ENCODE peak calls at places on chromosomes 1 and 21, in five cellular contexts. H is brain microvascular endothelial cell, F is esophagus squamous epithelium, S is HepG2, J is right cardiac atrium. I is an unnamed sample.

GRCh38 chr1:146039844-146040194 is 18.3 kb upstream of the HJV start:
- DNase-seq in H (no peak), F (no peak), S (no peak), J (no peak), I (peak)

GRCh38 chr1:40861227-40862003 is 748 bp downstream of the CITED4 start:
- DNase-seq in H (no peak), F (no peak), S (no peak), J (peak), I (peak)

GRCh38 chr1:115953180-115953579 is 23.1 kb upstream of the SLC22A15 start:
- DNase-seq in H (no peak), F (no peak), S (no peak), J (no peak), I (no peak)

GRCh38 chr1:192476802-192477298 is 98.7 kb upstream of the RGS1 start:
- DNase-seq in H (peak), F (no peak), S (no peak), J (peak), I (peak)

GRCh38 chr1:83845437-83846071 is 153.4 kb downstream of the TTLL7 start:
- DNase-seq in H (no peak), F (no peak), S (peak), J (no peak), I (peak)

GRCh38 chr21:42061866-42062542 is 9.1 kb upstream of the UMODL1 start:
- DNase-seq in H (no peak), F (no peak), S (no peak), J (peak), I (no peak)

GRCh38 chr21:44993321-44994015 is 53.6 kb downstream of the SLX9 start:
- DNase-seq in H (no peak), F (no peak), S (no peak), J (peak), I (no peak)

GRCh38 chr1:24275510-24275909 is 43.6 kb upstream of the GRHL3 start:
- DNase-seq in H (peak), F (no peak), S (no peak), J (no peak), I (no peak)

GRCh38 chr1:19096036-19096833 is 113.8 kb downstream of the UBR4 start:
- DNase-seq in H (no peak), F (no peak), S (peak), J (peak), I (no peak)

GRCh38 chr1:244381887-244382565 is 69.7 kb downstream of the ADSS2 start:
- DNase-seq in H (peak), F (no peak), S (no peak), J (no peak), I (peak)

GRCh38 chr1:203570805-203571204 is 55.8 kb upstream of the ATP2B4 start:
- DNase-seq in H (no peak), F (no peak), S (no peak), J (no peak), I (no peak)

GRCh38 chr21:41725421-41726021 is 41.3 kb downstream of the RIPK4 start:
- DNase-seq in H (no peak), F (no peak), S (no peak), J (no peak), I (no peak)

GRCh38 chr1:116075981-116076380 is 35.2 kb upstream of the MAB21L3 start:
- DNase-seq in H (peak), F (no peak), S (no peak), J (no peak), I (no peak)

GRCh38 chr1:190754769-190755168 is 277.1 kb upstream of the BRINP3 start:
- DNase-seq in H (no peak), F (no peak), S (peak), J (no peak), I (peak)

GRCh38 chr1:107183011-107183410 is 42.2 kb downstream of the NTNG1 start:
- DNase-seq in H (no peak), F (no peak), S (no peak), J (no peak), I (peak)

GRCh38 chr1:193939585-193939984 is 753.2 kb upstream of the B3GALT2 start:
- DNase-seq in H (no peak), F (no peak), S (no peak), J (no peak), I (no peak)

GRCh38 chr1:18724001-18724411 is 93.4 kb downstream of the PAX7 start:
- DNase-seq in H (no peak), F (no peak), S (no peak), J (no peak), I (no peak)

GRCh38 chr1:244458781-244459180 is 2.3 kb upstream of the CATSPERE start:
- DNase-seq in H (no peak), F (no peak), S (no peak), J (no peak), I (no peak)

GRCh38 chr1:235067396-235068154 is 61.1 kb downstream of the TOMM20 start:
- DNase-seq in H (peak), F (peak), S (peak), J (peak), I (peak)

GRCh38 chr1:72241397-72241796 is 40.9 kb downstream of the NEGR1 start:
- DNase-seq in H (no peak), F (no peak), S (peak), J (no peak), I (peak)

GRCh38 chr1:24126023-24126671 is 14.2 kb upstream of the MYOM3 start:
- DNase-seq in H (peak), F (no peak), S (no peak), J (no peak), I (no peak)

GRCh38 chr1:55531644-55532043 is 316.5 kb upstream of the USP24 start:
- DNase-seq in H (no peak), F (no peak), S (no peak), J (no peak), I (no peak)

GRCh38 chr1:54741531-54741930 is 22.8 kb downstream of the PARS2 start:
- DNase-seq in H (no peak), F (no peak), S (no peak), J (no peak), I (no peak)

GRCh38 chr1:230548997-230549396 is 93.3 kb upstream of the COG2 start:
- DNase-seq in H (no peak), F (no peak), S (no peak), J (no peak), I (no peak)

GRCh38 chr1:233884461-233885151 is 19.9 kb upstream of the SLC35F3 start:
- DNase-seq in H (no peak), F (no peak), S (no peak), J (no peak), I (peak)

GRCh38 chr1:37338658-37339057 is 135.7 kb upstream of the ZC3H12A start:
- DNase-seq in H (no peak), F (no peak), S (no peak), J (no peak), I (no peak)

GRCh38 chr1:109399326-109399957 is 1.7 kb upstream of the SORT1 start:
- DNase-seq in H (peak), F (no peak), S (peak), J (no peak), I (peak)

GRCh38 chr1:43980255-43981134 is 1.5 kb downstream of the B4GALT2 start:
- DNase-seq in H (no peak), F (no peak), S (no peak), J (peak), I (no peak)

GRCh38 chr1:21295059-21295401 is 4.8 kb upstream of the ECE1 start:
- DNase-seq in H (no peak), F (no peak), S (no peak), J (no peak), I (peak)

GRCh38 chr1:65195495-65196417 is 47.8 kb downstream of the AK4 start:
- DNase-seq in H (peak), F (no peak), S (no peak), J (no peak), I (peak)

GRCh38 chr1:51553911-51554310 is 34.8 kb upstream of the EPS15 start:
- DNase-seq in H (no peak), F (no peak), S (no peak), J (no peak), I (no peak)

GRCh38 chr1:163176797-163177196 is 25.9 kb downstream of the RGS5 start:
- DNase-seq in H (no peak), F (no peak), S (no peak), J (no peak), I (no peak)

GRCh38 chr1:240091614-240092300 is at the start of gene FMN2:
- DNase-seq in H (peak), F (no peak), S (peak), J (peak), I (peak)

GRCh38 chr1:28807046-28807445 is 4.9 kb upstream of the OPRD1 start:
- DNase-seq in H (no peak), F (no peak), S (no peak), J (no peak), I (no peak)

GRCh38 chr1:28129150-28129549 is 40.7 kb upstream of the EYA3 start:
- DNase-seq in H (peak), F (no peak), S (no peak), J (no peak), I (peak)

GRCh38 chr1:32356478-32356877 is 5.8 kb downstream of the FAM229A start:
- DNase-seq in H (no peak), F (no peak), S (no peak), J (no peak), I (no peak)

GRCh38 chr21:29144736-29145353 is 14.4 kb downstream of the MAP3K7CL start:
- DNase-seq in H (no peak), F (no peak), S (no peak), J (no peak), I (no peak)

GRCh38 chr1:179036844-179037465 is 11.3 kb downstream of the FAM20B start:
- DNase-seq in H (no peak), F (no peak), S (no peak), J (no peak), I (peak)

GRCh38 chr1:89999208-89999607 is 4.3 kb downstream of the ZNF326 start:
- DNase-seq in H (no peak), F (no peak), S (no peak), J (no peak), I (peak)
- H3K4me3 ChIP-seq in H (no peak), F (no peak), S (no peak), J (no peak), I (no peak)

GRCh38 chr1:10778640-10779039 is 17.8 kb downstream of the CASZ1 start:
- DNase-seq in H (no peak), F (no peak), S (no peak), J (peak), I (no peak)
- H3K4me3 ChIP-seq in H (no peak), F (no peak), S (no peak), J (no peak), I (no peak)

GRCh38 chr1:78047131-78047530 is 1.4 kb downstream of the GIPC2 start:
- DNase-seq in H (no peak), F (no peak), S (no peak), J (no peak), I (no peak)

GRCh38 chr1:78045850-78046778 is at the start of gene GIPC2:
- DNase-seq in H (no peak), F (no peak), S (peak), J (peak), I (peak)

GRCh38 chr1:78044796-78045599 is 768 bp upstream of the GIPC2 start:
- DNase-seq in H (no peak), F (no peak), S (no peak), J (no peak), I (no peak)

GRCh38 chr1:78043436-78043835 is 2.3 kb upstream of the GIPC2 start:
- DNase-seq in H (no peak), F (no peak), S (no peak), J (no peak), I (no peak)

DNA sequence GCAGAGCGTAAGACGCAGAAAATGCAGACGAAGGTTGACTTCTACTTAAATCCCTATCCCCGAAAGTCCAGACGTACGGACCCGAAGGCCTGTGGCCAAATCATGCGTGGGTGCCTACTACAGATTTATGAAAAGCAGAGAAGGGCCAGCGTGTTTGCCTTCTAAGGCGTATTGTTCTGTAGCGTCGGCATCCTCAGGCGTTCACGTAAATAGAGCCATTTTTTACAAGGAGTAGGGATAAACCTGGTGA is 241 bp upstream of the GIPC2 start:
- DNase-seq in H (no peak), F (no peak), S (no peak), J (no peak), I (no peak)
- H3K4me3 ChIP-seq in H (peak), F (peak), S (peak), J (peak), I (peak)

GRCh38 chr1:182617734-182618288 is 13.6 kb upstream of the RGS16 start:
- DNase-seq in H (peak), F (no peak), S (no peak), J (no peak), I (no peak)

GRCh38 chr1:182617075-182617429 is 12.9 kb upstream of the RGS16 start:
- DNase-seq in H (no peak), F (no peak), S (no peak), J (no peak), I (no peak)

GRCh38 chr1:182616130-182617074 is 12.2 kb upstream of the RGS16 start:
- DNase-seq in H (peak), F (no peak), S (no peak), J (peak), I (peak)

GRCh38 chr1:182614796-182615451 is 10.7 kb upstream of the RGS16 start:
- DNase-seq in H (peak), F (no peak), S (no peak), J (peak), I (peak)

DNA sequence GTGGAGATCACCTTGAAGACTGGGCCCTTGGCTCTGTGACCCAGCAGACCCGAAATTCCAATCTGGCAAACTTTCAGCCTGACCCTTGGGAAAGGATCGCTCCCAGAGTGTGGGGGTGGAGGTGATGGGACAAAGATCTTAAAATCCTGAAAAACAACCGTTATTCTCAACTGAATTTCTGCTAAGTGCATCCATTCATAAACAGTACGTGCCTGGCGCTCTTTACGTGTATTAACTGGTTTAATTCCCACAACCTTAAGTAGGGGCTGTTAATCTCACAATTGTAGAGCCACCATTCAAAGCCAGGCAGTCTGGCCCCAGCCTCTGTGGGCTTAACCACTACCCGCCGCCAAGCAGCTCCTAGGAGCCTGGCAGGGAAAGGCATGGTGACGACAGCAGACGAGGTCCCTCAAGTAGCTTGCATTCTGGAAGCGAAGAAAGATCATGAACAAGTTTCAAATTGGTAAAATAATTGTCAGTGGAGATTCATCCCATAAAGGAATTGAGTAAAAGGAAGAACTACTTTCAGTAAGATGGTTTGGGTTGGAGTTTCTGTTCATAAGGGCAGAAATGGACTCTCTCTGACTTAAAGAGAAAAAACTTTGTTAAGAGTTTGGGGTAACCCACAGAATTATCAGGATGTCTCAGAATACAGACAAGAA is 11.4 kb upstream of the RGS16 start:
- DNase-seq in H (no peak), F (no peak), S (no peak), J (peak), I (peak)
- H3K4me3 ChIP-seq in H (peak), F (peak), S (peak), J (peak), I (peak)

GRCh38 chr1:106121728-106122127 is 934.7 kb upstream of the PRMT6 start:
- DNase-seq in H (no peak), F (no peak), S (no peak), J (no peak), I (no peak)
- H3K4me3 ChIP-seq in H (no peak), F (no peak), S (no peak), J (no peak), I (no peak)

GRCh38 chr1:232059726-232060360 is 433.3 kb downstream of the DISC1 start:
- DNase-seq in H (no peak), F (no peak), S (no peak), J (no peak), I (peak)
- H3K4me3 ChIP-seq in H (no peak), F (no peak), S (no peak), J (no peak), I (no peak)

I was measured in fibroblast of villous mesenchyme.